ENCODE peak calls at places on chromosomes 3 and 15, in four cellular contexts. G, B, Y and H are unnamed samples.

GRCh38 chr3:35748144-35748543 is 108.8 kb downstream of the ARPP21 start:
- DNase-seq in G (no peak), Y (no peak), B (no peak), H (no peak)

GRCh38 chr15:39269352-39269751 is 311.5 kb upstream of the THBS1 start:
- DNase-seq in Y (no peak), G (no peak), B (no peak), H (no peak)

GRCh38 chr15:77014137-77015081 is 19.5 kb downstream of the PSTPIP1 start:
- DNase-seq in Y (no peak), G (no peak), B (no peak), H (no peak)

GRCh38 chr3:49785565-49786356 is 581 bp downstream of the IP6K1 start:
- DNase-seq in B (no peak), Y (no peak), G (peak), H (no peak)

GRCh38 chr15:52021128-52021671 is 2.2 kb downstream of the MAPK6 start:
- DNase-seq in G (peak), Y (peak), B (no peak), H (peak)

GRCh38 chr15:89399390-89400120 is 64.9 kb upstream of the POLG start:
- DNase-seq in G (peak), Y (no peak), B (no peak), H (no peak)

GRCh38 chr15:65368300-65368617 is 9.5 kb downstream of the IGDCC3 start:
- DNase-seq in B (no peak), Y (no peak), G (no peak), H (no peak)

GRCh38 chr3:33392703-33393125 is 47.5 kb downstream of the UBP1 start:
- DNase-seq in B (no peak), G (peak), Y (peak), H (peak)

GRCh38 chr3:123813876-123814275 is 70.3 kb downstream of the MYLK start:
- DNase-seq in B (no peak), G (no peak), Y (no peak), H (no peak)

GRCh38 chr15:80478075-80478474 is 73.9 kb downstream of the ARNT2 start:
- DNase-seq in Y (no peak), B (no peak), G (no peak), H (no peak)

GRCh38 chr3:6282920-6283319 is 578.0 kb upstream of the GRM7 start:
- DNase-seq in Y (no peak), G (no peak), B (no peak), H (no peak)

GRCh38 chr3:49119036-49119435 is 1.6 kb downstream of the USP19 start:
- DNase-seq in G (no peak), Y (no peak), B (no peak), H (no peak)

GRCh38 chr15:42104095-42104891 is 9.9 kb upstream of the PLA2G4D start:
- DNase-seq in Y (no peak), B (no peak), G (no peak), H (no peak)

GRCh38 chr3:71955549-71956373 is 170.8 kb upstream of the PROK2 start:
- DNase-seq in B (no peak), Y (peak), G (peak), H (no peak)

GRCh38 chr3:158789592-158789991 is 12.3 kb upstream of the MFSD1 start:
- DNase-seq in G (peak), B (no peak), Y (no peak), H (no peak)

GRCh38 chr15:69544349-69545113 is 91.9 kb downstream of the RPLP1 start:
- DNase-seq in G (no peak), Y (no peak), B (no peak), H (no peak)

GRCh38 chr3:139299261-139300132 is 44.3 kb upstream of the MRPS22 start:
- DNase-seq in B (no peak), Y (peak), G (peak), H (no peak)

GRCh38 chr3:3110299-3110630 is at the start of gene IL5RA:
- DNase-seq in Y (no peak), G (no peak), B (no peak), H (no peak)